ENCODE peak calls at places on chromosomes 6 and 20, in four cellular contexts. One of them, this sample, is unnamed.

GRCh38 chr6:118542184-118542952 is 5.7 kb upstream of the PLN start:
- DNase-seq in H1: no peak
- DNase-seq in H9: no peak
- DNase-seq in mesenchymal stem cell: no peak
- DNase-seq in this sample: no peak

GRCh38 chr6:117414770-117415169 is 11.0 kb downstream of the ROS1 start:
- DNase-seq in H1: no peak
- DNase-seq in H9: no peak
- DNase-seq in mesenchymal stem cell: no peak
- DNase-seq in this sample: no peak

GRCh38 chr20:46512943-46513844 is at the start of gene ZNF334:
- DNase-seq in H1: peak
- DNase-seq in H9: peak
- DNase-seq in mesenchymal stem cell: peak
- DNase-seq in this sample: peak

GRCh38 chr20:20465259-20465658 is 97.4 kb downstream of the INSM1 start:
- DNase-seq in H1: peak
- DNase-seq in H9: peak
- DNase-seq in mesenchymal stem cell: no peak
- DNase-seq in this sample: no peak

GRCh38 chr6:63245908-63246307 is 34.6 kb downstream of the FKBP1C start:
- DNase-seq in H1: no peak
- DNase-seq in H9: peak
- DNase-seq in mesenchymal stem cell: peak
- DNase-seq in this sample: no peak

GRCh38 chr20:15639839-15640238 is 933.4 kb downstream of the KIF16B start:
- DNase-seq in H1: no peak
- DNase-seq in H9: no peak
- DNase-seq in mesenchymal stem cell: no peak
- DNase-seq in this sample: no peak

GRCh38 chr20:61812771-61813485 is 252.8 kb downstream of the TAF4 start:
- DNase-seq in H1: no peak
- DNase-seq in H9: no peak
- DNase-seq in mesenchymal stem cell: no peak
- DNase-seq in this sample: no peak

GRCh38 chr6:37454420-37455125 is 21.6 kb downstream of the CMTR1 start:
- DNase-seq in H1: no peak
- DNase-seq in H9: no peak
- DNase-seq in mesenchymal stem cell: no peak
- DNase-seq in this sample: no peak

GRCh38 chr6:3455121-3455489 is 1.7 kb downstream of the SLC22A23 start:
- DNase-seq in H1: no peak
- DNase-seq in H9: no peak
- DNase-seq in mesenchymal stem cell: no peak
- DNase-seq in this sample: no peak

GRCh38 chr6:34593741-34594140 is 37.6 kb upstream of the SPDEF start:
- DNase-seq in H1: no peak
- DNase-seq in H9: no peak
- DNase-seq in mesenchymal stem cell: no peak
- DNase-seq in this sample: no peak

GRCh38 chr6:28953039-28953872 is 29.5 kb upstream of the TRIM27 start:
- DNase-seq in H1: peak
- DNase-seq in H9: no peak
- DNase-seq in mesenchymal stem cell: peak
- DNase-seq in this sample: peak

GRCh38 chr20:11724112-11724511 is 193.6 kb upstream of the BTBD3 start:
- DNase-seq in H1: no peak
- DNase-seq in H9: no peak
- DNase-seq in mesenchymal stem cell: no peak
- DNase-seq in this sample: no peak

GRCh38 chr6:47875593-47875992 is 93.8 kb downstream of the OPN5 start:
- DNase-seq in H1: no peak
- DNase-seq in H9: no peak
- DNase-seq in mesenchymal stem cell: no peak
- DNase-seq in this sample: no peak

GRCh38 chr6:10237284-10238043 is 177.4 kb downstream of the TFAP2A start:
- DNase-seq in H1: no peak
- DNase-seq in H9: no peak
- DNase-seq in mesenchymal stem cell: no peak
- DNase-seq in this sample: no peak

GRCh38 chr6:15551798-15552197 is 111.0 kb downstream of the DTNBP1 start:
- DNase-seq in H1: no peak
- DNase-seq in H9: no peak
- DNase-seq in mesenchymal stem cell: peak
- DNase-seq in this sample: peak

GRCh38 chr20:46058656-46059281 is 29.8 kb downstream of the SLC12A5 start:
- DNase-seq in H1: peak
- DNase-seq in H9: peak
- DNase-seq in mesenchymal stem cell: peak
- DNase-seq in this sample: peak

GRCh38 chr20:24379116-24379927 is 90.1 kb upstream of the SYNDIG1 start:
- DNase-seq in H1: no peak
- DNase-seq in H9: peak
- DNase-seq in mesenchymal stem cell: no peak
- DNase-seq in this sample: no peak

GRCh38 chr6:142856857-142857608 is 87.9 kb downstream of the HIVEP2 start:
- DNase-seq in H1: no peak
- DNase-seq in H9: no peak
- DNase-seq in mesenchymal stem cell: no peak
- DNase-seq in this sample: no peak

GRCh38 chr20:47318027-47318595 is 38.4 kb downstream of the ZMYND8 start:
- DNase-seq in H1: peak
- DNase-seq in H9: peak
- DNase-seq in mesenchymal stem cell: peak
- DNase-seq in this sample: no peak

GRCh38 chr20:3901028-3901746 is 12.0 kb downstream of the PANK2 start:
- DNase-seq in H1: no peak
- DNase-seq in H9: no peak
- DNase-seq in mesenchymal stem cell: no peak
- DNase-seq in this sample: no peak

GRCh38 chr6:85111481-85112001 is 338.3 kb upstream of the NT5E start:
- DNase-seq in H1: no peak
- DNase-seq in H9: no peak
- DNase-seq in mesenchymal stem cell: no peak
- DNase-seq in this sample: peak

GRCh38 chr20:32984631-32985354 is 19.4 kb downstream of the SUN5 start:
- DNase-seq in H1: no peak
- DNase-seq in H9: no peak
- DNase-seq in mesenchymal stem cell: no peak
- DNase-seq in this sample: no peak

GRCh38 chr6:149963462-149964242 is at the start of gene ULBP1:
- DNase-seq in H1: peak
- DNase-seq in H9: peak
- DNase-seq in mesenchymal stem cell: peak
- DNase-seq in this sample: peak

GRCh38 chr6:141290871-141291270 is 841.9 kb upstream of the GJE1 start:
- DNase-seq in H1: no peak
- DNase-seq in H9: no peak
- DNase-seq in mesenchymal stem cell: no peak
- DNase-seq in this sample: no peak

GRCh38 chr6:111550953-111551352 is 54.7 kb downstream of the TRAF3IP2 start:
- DNase-seq in H1: no peak
- DNase-seq in H9: no peak
- DNase-seq in mesenchymal stem cell: no peak
- DNase-seq in this sample: no peak

GRCh38 chr6:159754959-159755914 is 6.6 kb upstream of the ACAT2 start:
- DNase-seq in H1: no peak
- DNase-seq in H9: no peak
- DNase-seq in mesenchymal stem cell: no peak
- DNase-seq in this sample: no peak

GRCh38 chr6:30238178-30238795 is 25.1 kb upstream of the TRIM26 start:
- DNase-seq in H1: no peak
- DNase-seq in H9: peak
- DNase-seq in mesenchymal stem cell: peak
- DNase-seq in this sample: no peak

GRCh38 chr20:1872456-1873183 is 22.6 kb upstream of the SIRPA start:
- DNase-seq in H1: no peak
- DNase-seq in H9: no peak
- DNase-seq in mesenchymal stem cell: no peak
- DNase-seq in this sample: no peak

GRCh38 chr6:64084201-64084663 is 448.6 kb downstream of the PHF3 start:
- DNase-seq in H1: no peak
- DNase-seq in H9: no peak
- DNase-seq in mesenchymal stem cell: peak
- DNase-seq in this sample: no peak

GRCh38 chr6:36083446-36083845 is 46.9 kb upstream of the MAPK13 start:
- DNase-seq in H1: no peak
- DNase-seq in H9: no peak
- DNase-seq in mesenchymal stem cell: no peak
- DNase-seq in this sample: no peak

GRCh38 chr6:28336284-28337024 is 506 bp upstream of the ZSCAN31 start:
- DNase-seq in H1: no peak
- DNase-seq in H9: no peak
- DNase-seq in mesenchymal stem cell: peak
- DNase-seq in this sample: no peak

GRCh38 chr6:44030812-44031454 is 96.3 kb downstream of the MRPL14 start:
- DNase-seq in H1: no peak
- DNase-seq in H9: no peak
- DNase-seq in mesenchymal stem cell: no peak
- DNase-seq in this sample: no peak

GRCh38 chr6:56749632-56750151 is 107.0 kb upstream of the DST start:
- DNase-seq in H1: no peak
- DNase-seq in H9: no peak
- DNase-seq in mesenchymal stem cell: peak
- DNase-seq in this sample: no peak

GRCh38 chr20:63278661-63279060 is 6.0 kb downstream of the ARFGAP1 start:
- DNase-seq in H1: no peak
- DNase-seq in H9: no peak
- DNase-seq in mesenchymal stem cell: no peak
- DNase-seq in this sample: no peak

GRCh38 chr6:42509765-42510164 is 54.1 kb upstream of the UBR2 start:
- DNase-seq in H1: no peak
- DNase-seq in H9: no peak
- DNase-seq in mesenchymal stem cell: peak
- DNase-seq in this sample: no peak

GRCh38 chr6:113120577-113121285 is 736.4 kb upstream of the MARCKS start:
- DNase-seq in H1: no peak
- DNase-seq in H9: no peak
- DNase-seq in mesenchymal stem cell: peak
- DNase-seq in this sample: no peak

GRCh38 chr6:134447883-134448387 is 130.0 kb upstream of the SGK1 start:
- DNase-seq in H1: no peak
- DNase-seq in H9: no peak
- DNase-seq in mesenchymal stem cell: no peak
- DNase-seq in this sample: no peak
- H2AK5ac ChIP-seq in H1: no peak
- H2AK5ac ChIP-seq in H9: no peak
- H2AK5ac ChIP-seq in mesenchymal stem cell: no peak
- H2AK5ac ChIP-seq in this sample: no peak

GRCh38 chr6:132725471-132725870 is 11.6 kb upstream of the VNN1 start:
- DNase-seq in H1: no peak
- DNase-seq in H9: no peak
- DNase-seq in mesenchymal stem cell: no peak
- DNase-seq in this sample: no peak

GRCh38 chr6:132725947-132726607 is 12.2 kb upstream of the VNN1 start:
- DNase-seq in H1: no peak
- DNase-seq in H9: no peak
- DNase-seq in mesenchymal stem cell: no peak
- DNase-seq in this sample: no peak

GRCh38 chr6:132728616-132729015 is 14.8 kb upstream of the VNN1 start:
- DNase-seq in H1: no peak
- DNase-seq in H9: peak
- DNase-seq in mesenchymal stem cell: no peak
- DNase-seq in this sample: no peak

GRCh38 chr6:132730560-132730959 is 16.7 kb upstream of the VNN1 start:
- DNase-seq in H1: no peak
- DNase-seq in H9: no peak
- DNase-seq in mesenchymal stem cell: peak
- DNase-seq in this sample: no peak

DNA sequence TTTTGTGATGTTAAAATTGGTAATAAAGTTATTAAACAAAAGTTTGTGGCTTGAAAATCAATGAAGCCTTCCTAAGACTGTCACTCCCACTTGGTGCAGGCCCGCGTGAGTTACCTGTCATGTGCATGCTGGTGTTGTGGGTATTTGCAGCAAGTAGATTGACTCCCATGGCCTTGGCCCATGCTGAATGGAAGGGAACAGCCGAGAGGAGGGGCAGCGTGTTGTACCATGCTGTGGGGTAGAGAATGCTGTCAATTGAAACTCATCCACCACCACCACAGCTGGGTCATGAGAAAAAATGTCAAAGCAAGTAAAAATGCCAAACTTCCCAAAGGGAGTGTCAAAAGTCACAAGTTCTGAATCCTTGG is 12.7 kb upstream of the VNN1 start:
- DNase-seq in H1: no peak
- DNase-seq in H9: no peak
- DNase-seq in mesenchymal stem cell: no peak
- DNase-seq in this sample: no peak
- H2BK12ac ChIP-seq in H1: no peak
- H2BK12ac ChIP-seq in H9: no peak
- H2BK12ac ChIP-seq in mesenchymal stem cell: peak
- H2BK12ac ChIP-seq in this sample: no peak

GRCh38 chr6:169144356-169144755 is 109.3 kb downstream of the THBS2 start:
- DNase-seq in H1: no peak
- DNase-seq in H9: no peak
- DNase-seq in mesenchymal stem cell: no peak
- DNase-seq in this sample: no peak

GRCh38 chr6:169146536-169146935 is 107.1 kb downstream of the THBS2 start:
- DNase-seq in H1: no peak
- DNase-seq in H9: no peak
- DNase-seq in mesenchymal stem cell: no peak
- DNase-seq in this sample: no peak

GRCh38 chr6:169141706-169142705 is 111.6 kb downstream of the THBS2 start:
- DNase-seq in H1: no peak
- DNase-seq in H9: no peak
- DNase-seq in mesenchymal stem cell: no peak
- DNase-seq in this sample: no peak

GRCh38 chr6:169145476-169145875 is 108.2 kb downstream of the THBS2 start:
- DNase-seq in H1: no peak
- DNase-seq in H9: no peak
- DNase-seq in mesenchymal stem cell: no peak
- DNase-seq in this sample: no peak

GRCh38 chr6:169145991-169146501 is 107.6 kb downstream of the THBS2 start:
- DNase-seq in H1: no peak
- DNase-seq in H9: no peak
- DNase-seq in mesenchymal stem cell: no peak
- DNase-seq in this sample: no peak
- H2BK15ac ChIP-seq in H1: no peak
- H2BK15ac ChIP-seq in H9: no peak
- H2BK15ac ChIP-seq in mesenchymal stem cell: no peak
- H2BK15ac ChIP-seq in this sample: no peak

DNA sequence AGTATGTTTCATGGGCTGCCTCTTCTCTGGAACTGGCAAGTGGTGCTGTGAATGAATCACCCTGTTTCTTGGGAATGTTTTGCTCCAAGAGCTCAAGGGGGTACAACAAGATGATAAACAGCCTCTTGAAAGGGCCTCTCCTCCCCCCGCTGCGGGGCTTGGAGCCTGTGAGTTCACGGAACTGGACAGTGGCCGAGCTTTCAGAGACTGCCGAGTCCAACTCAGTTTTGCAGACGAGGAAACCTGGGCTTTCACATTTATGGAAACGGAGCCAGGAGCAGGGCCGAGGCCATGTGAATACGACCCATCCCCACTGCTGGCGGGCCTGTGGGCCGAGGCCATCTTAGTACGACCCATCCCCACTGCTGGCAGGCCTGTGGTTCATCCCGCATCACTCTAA is 18.2 kb upstream of the SRC start:
- DNase-seq in H1: no peak
- DNase-seq in H9: no peak
- DNase-seq in mesenchymal stem cell: peak
- DNase-seq in this sample: no peak
- H2AK5ac ChIP-seq in H1: no peak
- H2AK5ac ChIP-seq in H9: no peak
- H2AK5ac ChIP-seq in mesenchymal stem cell: no peak
- H2AK5ac ChIP-seq in this sample: peak

This sample was measured in neuronal stem cell.